ENCODE peak calls at places on chromosomes 11 and 22, in eight cellular contexts. Z, V, C, R, S, Y, G and F are unnamed samples.

GRCh38 chr11:72038491-72038890 is 39.8 kb downstream of the IL18BP start:
- DNase-seq in Y (peak), S (peak), Z (no peak), R (no peak), G (no peak), C (no peak), V (peak), F (peak)

GRCh38 chr11:10307411-10308207 is 2.7 kb downstream of the ADM start:
- DNase-seq in S (peak), Z (peak), Y (peak), G (peak), R (peak), V (peak), C (peak), F (peak)

GRCh38 chr11:8831861-8832260 is 79.1 kb upstream of the AKIP1 start:
- DNase-seq in Z (no peak), V (no peak), R (no peak), C (peak), S (no peak), G (no peak), Y (no peak), F (no peak)

GRCh38 chr11:33387586-33387985 is 130.4 kb downstream of the HIPK3 start:
- DNase-seq in G (no peak), S (no peak), C (no peak), R (no peak), Z (no peak), V (no peak), Y (no peak), F (no peak)

GRCh38 chr22:30878516-30879365 is 89.8 kb downstream of the MORC2 start:
- DNase-seq in S (no peak), C (no peak), Z (no peak), Y (no peak), V (no peak), G (no peak), R (no peak), F (no peak)

GRCh38 chr11:36657610-36658225 is 59.7 kb upstream of the RAG2 start:
- DNase-seq in S (no peak), R (no peak), Y (peak), V (no peak), Z (no peak), C (no peak), G (no peak), F (no peak)

GRCh38 chr22:41256254-41256897 is 15.6 kb upstream of the CHADL start:
- DNase-seq in Z (no peak), Y (peak), R (no peak), G (peak), V (no peak), C (no peak), S (no peak), F (peak)

GRCh38 chr22:30861131-30861530 is 107.4 kb downstream of the MORC2 start:
- DNase-seq in V (no peak), S (no peak), C (no peak), R (no peak), G (no peak), Z (peak), Y (no peak), F (peak)

GRCh38 chr11:67378544-67378943 is 5.1 kb upstream of the CLCF1 start:
- DNase-seq in Y (no peak), R (no peak), C (no peak), V (no peak), S (no peak), Z (no peak), G (no peak), F (no peak)

GRCh38 chr11:102453921-102454320 is 1.4 kb upstream of the TMEM123 start:
- DNase-seq in C (no peak), R (no peak), G (no peak), S (no peak), Y (no peak), V (no peak), Z (no peak), F (no peak)

GRCh38 chr11:64869571-64870175 is 8.7 kb downstream of the EHD1 start:
- DNase-seq in Y (no peak), S (no peak), R (no peak), C (no peak), G (no peak), V (no peak), Z (no peak), F (no peak)

GRCh38 chr11:118662401-118663271 is 16.8 kb downstream of the TREH start:
- DNase-seq in C (no peak), G (no peak), S (no peak), R (no peak), V (no peak), Z (no peak), Y (no peak), F (peak)

GRCh38 chr11:110947100-110947499 is 234.9 kb upstream of the ARHGAP20 start:
- DNase-seq in Y (no peak), G (no peak), C (no peak), Z (no peak), R (no peak), S (no peak), V (no peak), F (no peak)

GRCh38 chr11:9025101-9025850 is 21.5 kb upstream of the NRIP3 start:
- DNase-seq in V (no peak), Y (no peak), G (no peak), S (no peak), Z (no peak), C (peak), R (no peak), F (no peak)

GRCh38 chr22:39699631-39700348 is 129.2 kb downstream of the CACNA1I start:
- DNase-seq in R (no peak), S (no peak), G (no peak), C (no peak), Z (no peak), Y (no peak), V (no peak), F (no peak)

GRCh38 chr11:9170450-9170849 is 79.1 kb upstream of the SCUBE2 start:
- DNase-seq in S (no peak), Z (no peak), R (no peak), V (no peak), C (no peak), G (no peak), Y (peak), F (no peak)

GRCh38 chr11:123434262-123434661 is 4.2 kb downstream of the GRAMD1B start:
- DNase-seq in V (no peak), Z (no peak), C (no peak), Y (peak), G (peak), R (no peak), S (no peak), F (no peak)

GRCh38 chr11:73297231-73297590 is 10.9 kb upstream of the ARHGEF17 start:
- DNase-seq in Y (no peak), G (no peak), R (no peak), Z (no peak), S (no peak), V (no peak), C (no peak), F (no peak)

GRCh38 chr22:49451070-49451840 is 376.4 kb downstream of the BRD1 start:
- DNase-seq in G (no peak), S (no peak), Z (no peak), R (no peak), V (no peak), C (no peak), Y (no peak), F (no peak)

GRCh38 chr22:25437414-25438160 is 126.9 kb upstream of the GRK3 start:
- DNase-seq in Z (peak), S (no peak), V (no peak), C (no peak), G (no peak), Y (no peak), R (no peak), F (no peak)

GRCh38 chr22:30314918-30315317 is 11.8 kb downstream of the TBC1D10A start:
- DNase-seq in C (no peak), V (no peak), G (no peak), Y (peak), Z (no peak), S (no peak), R (no peak), F (no peak)

GRCh38 chr11:78039391-78039918 is 16.4 kb upstream of the KCTD14 start:
- DNase-seq in V (no peak), C (no peak), R (no peak), Y (no peak), Z (no peak), G (no peak), S (no peak), F (no peak)

GRCh38 chr11:76560219-76560618 is 110.3 kb downstream of the LRRC32 start:
- DNase-seq in R (no peak), Y (no peak), G (no peak), C (no peak), Z (no peak), S (no peak), V (no peak), F (no peak)

GRCh38 chr11:74316772-74317505 is 5.5 kb upstream of the P4HA3 start:
- DNase-seq in S (no peak), R (no peak), V (no peak), Y (peak), G (no peak), C (no peak), Z (no peak), F (no peak)

GRCh38 chr11:2521681-2522630 is 77.1 kb downstream of the KCNQ1 start:
- DNase-seq in V (peak), S (no peak), G (no peak), R (no peak), C (peak), Y (no peak), Z (no peak), F (peak)

GRCh38 chr22:49208003-49208402 is 619.7 kb downstream of the BRD1 start:
- DNase-seq in C (peak), R (no peak), S (no peak), G (no peak), Z (peak), V (no peak), Y (no peak), F (peak)

DNA sequence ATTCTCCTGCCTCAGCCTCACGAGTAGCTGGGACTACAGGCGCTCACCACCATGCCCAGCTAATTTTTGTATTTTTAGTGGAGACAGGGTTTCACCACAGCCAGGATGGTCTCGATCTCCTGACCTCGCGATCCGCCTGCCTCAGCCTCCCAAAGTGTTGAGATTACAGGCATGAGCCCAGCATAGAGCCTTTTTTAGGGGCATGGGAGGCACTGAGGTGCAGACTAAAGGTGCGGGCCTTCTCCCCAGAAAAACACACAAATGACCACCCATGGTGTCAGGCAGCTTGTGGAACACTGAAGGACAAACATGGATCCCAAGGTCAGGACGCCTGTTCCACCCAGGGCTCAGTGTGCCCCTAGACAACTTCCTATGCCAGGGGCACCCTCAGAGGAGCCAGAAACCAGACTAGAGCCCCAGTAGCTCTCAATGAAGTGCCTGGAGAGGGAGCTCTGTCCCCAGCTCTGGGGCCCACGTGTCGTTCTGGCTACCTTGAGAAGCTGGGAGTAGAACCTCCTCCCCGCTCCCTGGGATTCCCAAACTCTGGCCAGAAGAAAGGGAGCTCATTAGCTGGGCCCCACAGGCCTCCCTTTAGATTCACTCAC is 21.2 kb upstream of the CD5 start:
- DNase-seq in R (no peak), V (no peak), G (no peak), C (no peak), Z (no peak), Y (no peak), S (no peak), F (no peak)
- H3K4me3 ChIP-seq in R (no peak), V (no peak), G (no peak), C (no peak), Z (no peak), Y (no peak), S (no peak), F (no peak)

GRCh38 chr11:130550984-130551383 is 102.5 kb downstream of the ADAMTS15 start:
- DNase-seq in C (no peak), G (no peak), Y (no peak), S (no peak), R (no peak), V (no peak), Z (no peak), F (no peak)
- TF ChIP-seq POLR2A in C (no peak), G (no peak), Y (no peak), S (no peak), R (no peak), V (no peak), Z (no peak), F (no peak)

GRCh38 chr11:1484716-1485503 is 1.7 kb downstream of the MOB2 start:
- DNase-seq in R (no peak), Y (no peak), S (no peak), V (no peak), C (no peak), Z (no peak), G (no peak), F (no peak)
- TF ChIP-seq CTCF in R (no peak), Y (no peak), S (no peak), V (no peak), C (no peak), Z (no peak), G (no peak), F (no peak)

GRCh38 chr22:27372364-27372763 is 429.2 kb downstream of the MN1 start:
- DNase-seq in Y (no peak), G (no peak), Z (no peak), V (no peak), S (no peak), R (no peak), C (no peak), F (no peak)

GRCh38 chr22:27377501-27377900 is 424.1 kb downstream of the MN1 start:
- DNase-seq in Z (no peak), R (no peak), Y (no peak), V (no peak), G (no peak), C (no peak), S (no peak), F (no peak)

GRCh38 chr22:27370281-27370680 is 431.3 kb downstream of the MN1 start:
- DNase-seq in Z (no peak), G (no peak), C (no peak), Y (no peak), R (no peak), S (no peak), V (no peak), F (no peak)

GRCh38 chr22:27370987-27371386 is 430.6 kb downstream of the MN1 start:
- DNase-seq in G (no peak), S (no peak), Z (no peak), C (no peak), R (no peak), V (no peak), Y (no peak), F (peak)

DNA sequence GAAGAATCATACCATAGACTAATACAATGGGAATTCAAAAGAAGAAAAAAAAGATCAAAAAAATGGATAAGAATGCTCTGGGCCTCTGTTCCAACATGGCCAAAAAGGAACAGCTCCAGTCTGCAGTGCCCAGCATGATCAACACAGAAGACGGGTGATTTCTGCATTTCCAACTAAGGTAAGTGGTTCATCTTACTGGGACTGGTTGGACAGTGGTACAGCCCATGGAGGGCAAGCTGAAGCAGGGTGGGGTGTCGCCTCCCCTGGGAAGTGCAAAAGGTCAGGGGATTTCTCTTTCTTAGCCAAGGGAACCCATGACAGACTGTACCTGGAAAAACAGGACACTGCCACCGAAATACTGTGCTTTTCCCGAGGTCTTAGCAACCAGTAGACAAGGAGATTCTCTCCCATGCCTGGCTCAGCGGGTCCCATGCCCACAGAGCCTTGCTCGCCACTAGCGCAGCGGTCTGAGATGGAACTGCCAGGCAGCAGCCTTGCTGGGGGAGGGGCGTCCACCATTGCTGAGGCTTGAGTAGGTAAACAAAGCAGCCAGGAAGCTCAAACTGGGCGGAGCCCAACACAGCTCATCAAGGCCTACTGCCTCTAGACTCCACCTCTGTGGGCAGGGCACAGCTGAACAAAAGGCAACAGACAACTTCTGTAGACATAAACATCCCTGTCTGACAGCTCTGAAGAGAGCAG is 428.4 kb downstream of the MN1 start:
- DNase-seq in R (no peak), V (no peak), Y (no peak), C (no peak), Z (peak), G (no peak), S (peak), F (peak)
- H3K4me3 ChIP-seq in R (no peak), V (no peak), Y (no peak), C (no peak), Z (no peak), G (no peak), S (no peak), F (no peak)

GRCh38 chr22:46150615-46151423 is 493 bp downstream of the PPARA start:
- DNase-seq in R (no peak), G (peak), V (peak), Y (no peak), S (peak), Z (peak), C (peak), F (no peak)
- TF ChIP-seq POLR2A in R (no peak), G (no peak), V (no peak), Y (no peak), S (no peak), Z (no peak), C (no peak), F (no peak)

DNA sequence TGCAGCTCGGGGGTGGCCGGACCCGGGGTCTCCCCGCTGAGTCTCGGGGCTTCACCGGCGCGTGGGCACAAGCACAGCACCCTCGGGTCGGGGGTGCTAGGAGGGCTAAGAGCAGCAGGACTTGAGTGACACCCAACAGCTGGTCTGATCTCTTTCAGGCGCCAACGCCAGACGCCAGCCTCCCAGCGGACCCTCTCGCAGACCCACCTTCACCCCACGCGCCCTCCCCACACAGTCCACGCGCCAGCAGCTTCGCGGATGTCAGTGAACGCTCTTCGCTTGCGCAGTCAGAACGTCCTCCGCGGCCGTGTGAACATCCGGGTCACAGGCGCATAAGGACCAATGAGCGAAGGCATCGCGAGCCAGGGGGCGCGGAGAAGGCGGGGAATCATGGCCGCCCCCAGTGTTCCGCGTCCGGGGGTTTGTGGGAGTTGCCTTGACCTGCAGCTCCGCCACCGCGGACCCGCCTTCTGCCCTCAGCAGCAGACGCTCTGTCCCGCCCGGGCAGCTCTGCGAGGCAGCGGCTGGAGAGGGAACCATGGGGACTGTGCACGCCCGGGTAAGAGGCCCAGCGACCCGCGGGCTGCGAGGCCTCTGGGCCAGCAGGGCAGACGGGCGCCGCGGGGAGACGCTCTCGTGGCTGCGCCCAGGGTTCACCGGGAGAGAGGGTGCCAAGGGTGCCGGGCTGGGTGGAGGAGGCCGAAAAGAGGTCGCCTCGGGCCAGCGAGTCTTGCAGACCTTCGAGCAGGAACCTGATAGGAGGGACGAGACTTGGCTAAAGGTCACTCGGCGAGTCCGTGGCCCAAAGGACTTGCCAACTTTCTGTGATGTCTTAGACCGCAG is at the start of gene SAMM50:
- DNase-seq in Z (peak), V (peak), Y (peak), S (peak), G (peak), C (peak), R (peak), F (peak)
- TF ChIP-seq CTCF in Z (no peak), V (no peak), Y (no peak), S (no peak), G (no peak), C (no peak), R (no peak), F (no peak)

DNA sequence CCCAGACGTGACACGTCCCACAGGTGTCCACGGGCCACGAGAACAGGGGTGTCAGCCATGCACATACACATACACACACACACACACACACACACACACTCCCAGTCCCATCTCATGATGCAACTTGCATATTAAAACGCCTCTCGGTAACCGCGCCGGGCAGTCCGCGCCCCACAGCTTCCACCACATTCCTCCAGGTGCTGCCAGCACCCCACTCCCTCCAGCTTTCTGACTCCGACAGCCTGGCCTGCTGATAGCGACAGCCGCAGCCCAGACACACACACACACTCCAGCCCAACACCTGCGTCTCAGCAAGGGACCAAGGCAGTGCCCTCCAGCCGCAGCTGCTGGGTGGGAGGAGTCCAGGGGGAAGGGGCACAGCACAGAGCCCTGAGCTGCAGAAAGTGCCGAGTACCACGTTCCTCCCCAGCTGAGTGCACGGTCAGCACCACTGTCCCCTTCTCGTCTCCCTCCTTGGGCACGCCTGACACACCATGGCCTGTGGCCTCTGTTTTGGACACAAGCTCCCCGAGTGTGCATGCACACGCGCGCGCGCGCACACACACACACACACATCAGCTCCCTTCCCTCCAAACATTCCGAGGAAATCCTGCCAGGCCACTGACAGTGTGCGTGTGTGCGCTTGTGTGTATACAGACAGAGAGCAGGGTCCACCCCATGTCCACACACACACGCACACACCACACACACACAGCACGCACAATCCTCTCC is 1.3 kb downstream of the ELFN2 start:
- DNase-seq in C (no peak), Z (peak), S (no peak), Y (peak), R (no peak), V (no peak), G (no peak), F (no peak)
- H3K4me3 ChIP-seq in C (no peak), Z (peak), S (peak), Y (peak), R (no peak), V (no peak), G (peak), F (no peak)

DNA sequence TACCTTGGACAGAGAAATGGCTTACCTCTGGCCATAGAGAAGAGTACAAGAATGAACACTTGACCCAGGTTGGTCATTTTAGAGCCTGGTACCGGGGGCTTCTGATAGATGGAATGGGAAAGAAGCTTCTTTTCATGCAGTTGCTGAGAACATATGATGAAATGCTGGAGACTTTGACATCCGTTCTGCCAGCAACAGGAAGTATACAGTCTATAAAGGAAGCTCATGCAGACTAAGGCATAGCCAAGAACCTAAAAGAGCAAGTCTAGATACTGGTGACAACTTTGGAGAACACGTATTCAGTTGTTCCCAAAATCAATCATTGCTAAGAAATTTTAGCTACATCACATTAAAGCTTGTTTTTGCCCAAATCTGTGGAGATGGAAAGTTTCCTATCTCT is 894.6 kb downstream of the METTL15 start:
- DNase-seq in C (no peak), G (no peak), S (no peak), Z (no peak), Y (no peak), V (no peak), R (no peak), F (no peak)
- TF ChIP-seq POLR2A in C (no peak), G (no peak), S (no peak), Z (no peak), Y (no peak), V (no peak), R (no peak), F (no peak)